ENCODE peak calls at places on chromosomes 13 and 19, in five cellular contexts. G is HepG2, J is H1, M is GM12892, W is K562. E is an unnamed sample.
A peak's percentile ranks its signal among the peaks of the same experiment; 100 is the strongest.

GRCh38 chr19:29667941-29668340 is 2.7 kb downstream of the PLEKHF1 start:
- DNase-seq in J (no peak), G (no peak), W (no peak), M (no peak), E (no peak)

GRCh38 chr13:101570410-101570809 is 117.9 kb downstream of the ITGBL1 start:
- DNase-seq in J (no peak), M (no peak), G (no peak), W (no peak), E (no peak)

GRCh38 chr19:7202888-7203287 is 91.3 kb downstream of the INSR start:
- DNase-seq in J (no peak), M (no peak), W (no peak), G (peak; percentile 49), E (no peak)

GRCh38 chr13:61884830-61885229 is 469.2 kb upstream of the PCDH20 start:
- DNase-seq in M (no peak), G (no peak), J (no peak), W (no peak), E (no peak)

GRCh38 chr13:33543631-33544030 is 258.1 kb upstream of the STARD13 start:
- DNase-seq in W (peak; percentile 7), G (no peak), J (no peak), M (no peak), E (no peak)

GRCh38 chr19:46976845-46977320 is 42.8 kb upstream of the NPAS1 start:
- DNase-seq in M (no peak), W (peak; percentile 81), J (no peak), G (no peak), E (no peak)

GRCh38 chr19:5480427-5480836 is 25.2 kb downstream of the ZNRF4 start:
- DNase-seq in W (peak; percentile 64), J (peak; percentile 19), G (peak; percentile 30), M (no peak), E (no peak)

GRCh38 chr13:32676242-32676641 is 90.0 kb downstream of the PDS5B start:
- DNase-seq in G (no peak), J (no peak), M (no peak), W (no peak), E (no peak)

GRCh38 chr13:35780613-35781012 is 304.1 kb upstream of the MAB21L1 start:
- DNase-seq in G (no peak), M (no peak), J (no peak), W (no peak), E (no peak)

GRCh38 chr19:13526552-13526951 is 20.3 kb upstream of the CACNA1A start:
- DNase-seq in G (no peak), W (peak; percentile 45), J (peak; percentile 56), M (no peak), E (no peak)

GRCh38 chr19:33348301-33349010 is 25.1 kb upstream of the CEBPG start:
- DNase-seq in G (peak; percentile 46), W (no peak), J (no peak), M (no peak), E (no peak)

GRCh38 chr13:39417643-39418042 is 185.3 kb downstream of the LHFPL6 start:
- DNase-seq in J (peak; percentile 47), M (no peak), W (no peak), G (no peak), E (no peak)

GRCh38 chr19:31300406-31300805 is 48.8 kb downstream of the TSHZ3 start:
- DNase-seq in M (no peak), J (no peak), G (no peak), W (no peak), E (no peak)

GRCh38 chr13:90890435-90890834 is 457.1 kb upstream of the MIR17HG start:
- DNase-seq in J (no peak), W (no peak), M (no peak), G (no peak), E (no peak)

GRCh38 chr19:47111081-47111589 is 2.4 kb downstream of the ZC3H4 start:
- DNase-seq in J (no peak), G (no peak), M (no peak), W (peak; percentile 40), E (no peak)

GRCh38 chr19:13707901-13708300 is 56.4 kb upstream of the MRI1 start:
- DNase-seq in M (no peak), W (no peak), J (no peak), G (no peak), E (no peak)

GRCh38 chr13:36325912-36326311 is 20.3 kb downstream of the SPART start:
- DNase-seq in G (no peak), M (no peak), W (no peak), J (no peak), E (no peak)

GRCh38 chr19:30336290-30336689 is 35.9 kb upstream of the ZNF536 start:
- DNase-seq in M (no peak), G (no peak), J (no peak), W (no peak), E (no peak)

GRCh38 chr19:54252845-54253244 is 4.2 kb downstream of the LILRB5 start:
- DNase-seq in J (no peak), W (no peak), M (no peak), G (no peak), E (no peak)

GRCh38 chr19:38004505-38005223 is 97.7 kb downstream of the SIPA1L3 start:
- DNase-seq in W (peak; percentile 70), J (no peak), G (peak; percentile 42), M (peak; percentile 60), E (peak; percentile 54)

GRCh38 chr19:30144242-30144758 is 202.3 kb downstream of the URI1 start:
- DNase-seq in J (no peak), W (no peak), G (no peak), M (no peak), E (no peak)

GRCh38 chr13:110226051-110226562 is 80.8 kb downstream of the COL4A1 start:
- DNase-seq in W (no peak), G (no peak), M (no peak), J (no peak), E (no peak)

GRCh38 chr19:17695198-17695597 is 7.0 kb upstream of the UNC13A start:
- DNase-seq in M (no peak), G (no peak), W (no peak), J (no peak), E (no peak)

GRCh38 chr19:51024924-51025323 is 1.5 kb downstream of the KLK11 start:
- DNase-seq in M (no peak), J (no peak), G (no peak), W (no peak), E (no peak)

GRCh38 chr13:51444922-51445321 is 7.9 kb downstream of the INTS6 start:
- DNase-seq in M (no peak), J (no peak), G (no peak), W (no peak), E (no peak)

GRCh38 chr13:40064723-40065122 is 409.3 kb downstream of the COG6 start:
- DNase-seq in M (no peak), G (no peak), W (no peak), J (no peak), E (no peak)

GRCh38 chr13:110256126-110256905 is 50.6 kb downstream of the COL4A1 start:
- DNase-seq in G (no peak), J (no peak), W (no peak), M (no peak), E (no peak)

GRCh38 chr19:5046339-5047039 is 77.6 kb downstream of the KDM4B start:
- DNase-seq in M (no peak), G (peak; percentile 87), W (no peak), J (no peak), E (no peak)

GRCh38 chr13:39527961-39528720 is 74.9 kb downstream of the LHFPL6 start:
- DNase-seq in G (no peak), J (no peak), M (no peak), W (no peak), E (no peak)

GRCh38 chr13:33345842-33346241 is 60.3 kb upstream of the STARD13 start:
- DNase-seq in G (no peak), J (no peak), M (no peak), W (no peak), E (no peak)

GRCh38 chr13:31835932-31836331 is 96.6 kb downstream of the RXFP2 start:
- DNase-seq in J (no peak), M (no peak), W (no peak), G (peak; percentile 5), E (no peak)

GRCh38 chr19:33199441-33200265 is 5.5 kb downstream of the LRP3 start:
- DNase-seq in G (no peak), J (no peak), M (no peak), W (no peak), E (no peak)

GRCh38 chr19:18777156-18777724 is 13.9 kb downstream of the COMP start:
- DNase-seq in G (no peak), W (no peak), J (no peak), M (no peak), E (no peak)

GRCh38 chr13:22198001-22198400 is 527.1 kb downstream of the FGF9 start:
- DNase-seq in J (no peak), W (no peak), M (no peak), G (no peak), E (no peak)

GRCh38 chr19:1155352-1156304 is 18.4 kb downstream of the SBNO2 start:
- DNase-seq in M (no peak), G (no peak), W (no peak), J (no peak), E (no peak)

GRCh38 chr19:1156305-1156801 is 17.7 kb downstream of the SBNO2 start:
- DNase-seq in W (no peak), M (no peak), G (no peak), J (no peak), E (no peak)

GRCh38 chr19:1156830-1157615 is 17.0 kb downstream of the SBNO2 start:
- DNase-seq in J (no peak), G (no peak), M (no peak), W (no peak), E (no peak)

GRCh38 chr19:1153891-1154730 is 20.0 kb downstream of the SBNO2 start:
- DNase-seq in G (no peak), W (no peak), M (no peak), J (no peak), E (no peak)

GRCh38 chr19:1154731-1155351 is 19.2 kb downstream of the SBNO2 start:
- DNase-seq in G (peak; percentile 67), W (no peak), J (no peak), M (no peak), E (no peak)
- TF ChIP-seq TAF1 in G (no peak), W (no peak), J (no peak), M (no peak), E (no peak)

GRCh38 chr19:1814391-1814790 is 2.3 kb upstream of the ATP8B3 start:
- DNase-seq in M (no peak), W (no peak), J (no peak), G (no peak), E (no peak)
- TF ChIP-seq POLR2AphosphoS5 in M (no peak), W (peak; percentile 42), J (no peak), G (no peak), E (no peak)

GRCh38 chr19:485583-486236 is 10.6 kb upstream of the MADCAM1 start:
- DNase-seq in G (peak; percentile 88), J (no peak), W (no peak), M (no peak), E (no peak)
- TF ChIP-seq TAF1 in G (no peak), J (no peak), W (no peak), M (no peak), E (no peak)

DNA sequence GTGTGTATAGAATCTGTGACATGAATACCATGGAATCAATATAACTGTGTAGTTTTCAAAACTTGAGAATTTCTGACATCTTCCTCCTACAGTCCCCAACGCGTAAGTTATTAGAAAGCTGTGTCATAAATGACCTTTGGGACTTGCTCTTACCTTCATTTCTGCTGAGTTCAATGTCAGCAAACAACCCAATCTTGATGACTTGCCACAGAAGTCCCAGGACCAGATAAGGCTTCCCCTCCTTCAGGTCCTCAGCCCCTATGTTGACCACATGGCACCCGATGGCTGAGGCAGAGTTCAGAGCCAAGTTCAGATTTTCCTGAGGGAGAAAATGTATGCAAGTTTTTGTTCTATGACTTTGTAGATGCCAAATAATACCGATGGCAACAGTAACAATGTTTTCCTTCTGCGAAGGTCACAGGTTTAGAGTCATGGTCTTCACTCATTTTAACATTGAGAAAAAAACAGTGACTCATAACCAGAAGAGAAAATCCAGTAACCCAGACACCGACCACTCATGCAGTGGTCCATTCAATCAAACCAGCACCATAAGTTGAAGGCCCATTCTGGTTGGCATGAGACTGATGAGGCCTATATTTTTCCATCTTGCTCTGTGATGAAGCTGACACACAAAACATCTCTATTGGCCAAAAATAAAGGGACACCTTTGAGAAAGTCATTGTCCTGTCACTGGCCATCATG is 29.2 kb downstream of the LCP1 start:
- DNase-seq in W (no peak), G (peak; percentile 47), M (no peak), J (no peak), E (no peak)
- TF ChIP-seq POLR2AphosphoS5 in W (no peak), G (no peak), M (no peak), J (no peak), E (peak; percentile 36)